ENCODE peak calls at places on chromosome 16, in four cellular contexts. One of them, this sample, is unnamed.

GRCh38 chr16:11258553-11259287 is 2.7 kb upstream of the SOCS1 start:
- DNase-seq in GOT3: no peak
- DNase-seq in GM19239: peak; percentile 80
- DNase-seq in AG09309: no peak
- DNase-seq in this sample: peak; percentile 88

GRCh38 chr16:66894948-66895696 is 14.8 kb downstream of the PDP2 start:
- DNase-seq in GOT3: no peak
- DNase-seq in GM19239: peak; percentile 46
- DNase-seq in AG09309: no peak
- DNase-seq in this sample: peak; percentile 80

GRCh38 chr16:21952040-21952792 is 945 bp upstream of the UQCRC2 start:
- DNase-seq in GOT3: no peak
- DNase-seq in GM19239: peak; percentile 19
- DNase-seq in AG09309: no peak
- DNase-seq in this sample: peak; percentile 75

GRCh38 chr16:72850863-72851262 is 197.1 kb downstream of the ZFHX3 start:
- DNase-seq in GOT3: no peak
- DNase-seq in GM19239: no peak
- DNase-seq in AG09309: no peak
- DNase-seq in this sample: no peak

GRCh38 chr16:17371014-17371296 is 99.8 kb downstream of the XYLT1 start:
- DNase-seq in GOT3: no peak
- DNase-seq in GM19239: no peak
- DNase-seq in AG09309: no peak
- DNase-seq in this sample: no peak

GRCh38 chr16:68411086-68411485 is 37.2 kb downstream of the SMPD3 start:
- DNase-seq in GOT3: no peak
- DNase-seq in GM19239: no peak
- DNase-seq in AG09309: no peak
- DNase-seq in this sample: no peak

GRCh38 chr16:53893731-53894435 is 189.9 kb downstream of the FTO start:
- DNase-seq in GOT3: no peak
- DNase-seq in GM19239: no peak
- DNase-seq in AG09309: peak; percentile 21
- DNase-seq in this sample: peak; percentile 30

GRCh38 chr16:75089486-75090202 is 26.9 kb downstream of the LDHD start:
- DNase-seq in GOT3: no peak
- DNase-seq in GM19239: no peak
- DNase-seq in AG09309: no peak
- DNase-seq in this sample: no peak

GRCh38 chr16:73064227-73064995 is 16.5 kb upstream of the ZFHX3 start:
- DNase-seq in GOT3: no peak
- DNase-seq in GM19239: no peak
- DNase-seq in AG09309: peak; percentile 60
- DNase-seq in this sample: no peak

GRCh38 chr16:77816293-77816692 is 27.9 kb downstream of the VAT1L start:
- DNase-seq in GOT3: no peak
- DNase-seq in GM19239: no peak
- DNase-seq in AG09309: no peak
- DNase-seq in this sample: peak; percentile 43

GRCh38 chr16:11259655-11260595 is 3.9 kb upstream of the SOCS1 start:
- DNase-seq in GOT3: no peak
- DNase-seq in GM19239: no peak
- DNase-seq in AG09309: no peak
- DNase-seq in this sample: no peak

This sample was measured in thyroid gland.